ENCODE peak calls at places on chromosomes 13 and 19, in nine cellular contexts. S is sciatic nerve; X is pancreas; K is activated CD4-positive, CD25-positive, alpha-beta regulatory T cell treated with anti-CD3 and anti-CD28 coated beads, Interleukin-2, amount 50 U/mL, for 16 hours; L is MM.1S; V is left cardiac atrium; H is Calu3; N is cardiac fibroblast; C is NCI-H2081. F is an unnamed sample.

GRCh38 chr19:28349604-28350003 is 863.3 kb downstream of the UQCRFS1 start:
- DNase-seq in S (no peak), X (no peak), K (no peak), L (no peak), V (no peak), H (no peak), N (no peak), C (no peak), F (no peak)

GRCh38 chr13:72255908-72256307 is 388.9 kb upstream of the DACH1 start:
- DNase-seq in S (no peak), X (peak), K (no peak), L (peak), V (no peak), H (peak), N (peak), C (peak), F (no peak)

GRCh38 chr19:34275705-34276104 is 21.4 kb downstream of the GARRE1 start:
- DNase-seq in S (no peak), X (no peak), K (no peak), L (no peak), V (no peak), H (no peak), N (no peak), C (no peak), F (no peak)

GRCh38 chr13:96020155-96020575 is 33.0 kb downstream of the UGGT2 start:
- DNase-seq in S (no peak), X (peak), K (no peak), L (peak), V (no peak), H (peak), N (peak), C (peak), F (peak)

GRCh38 chr13:103436057-103436654 is 369.9 kb upstream of the SLC10A2 start:
- DNase-seq in S (no peak), X (no peak), K (no peak), L (no peak), V (no peak), H (no peak), N (no peak), C (no peak), F (no peak)

GRCh38 chr13:25679154-25679553 is 307.4 kb downstream of the ATP8A2 start:
- DNase-seq in S (no peak), X (no peak), K (no peak), L (no peak), V (no peak), H (no peak), N (no peak), C (no peak), F (no peak)

GRCh38 chr19:2703077-2703437 is 563 bp upstream of the GNG7 start:
- DNase-seq in S (no peak), X (no peak), K (no peak), L (no peak), V (no peak), H (no peak), N (no peak), C (no peak), F (no peak)

GRCh38 chr13:21060063-21060826 is 1.1 kb downstream of the LATS2 start:
- DNase-seq in S (peak), X (peak), K (no peak), L (no peak), V (peak), H (peak), N (peak), C (no peak), F (no peak)

GRCh38 chr13:49057176-49057575 is 81.5 kb downstream of the FNDC3A start:
- DNase-seq in S (no peak), X (no peak), K (no peak), L (no peak), V (no peak), H (no peak), N (peak), C (no peak), F (no peak)